ENCODE peak calls at places on chromosome 16, in seven cellular contexts. E, M, S, H, L, D and C are unnamed samples.

GRCh38 chr16:77273-77806 is 685 bp upstream of the MPG start:
- DNase-seq in M (peak; percentile 85), E (peak; percentile 83), H (peak; percentile 71), L (peak; percentile 42), D (peak; percentile 78), S (peak; percentile 71), C (peak; percentile 54)

GRCh38 chr16:676565-677297 is 1.3 kb downstream of the RHBDL1 start:
- DNase-seq in E (no peak), S (no peak), M (no peak), H (no peak), D (no peak), L (no peak), C (no peak)

GRCh38 chr16:75798714-75799113 is 72.4 kb upstream of the CPHXL start:
- DNase-seq in H (no peak), L (no peak), M (no peak), D (no peak), E (no peak), S (no peak), C (no peak)

GRCh38 chr16:50209548-50210265 is 56.6 kb downstream of the TENT4B start:
- DNase-seq in D (no peak), S (no peak), E (no peak), L (no peak), H (peak; percentile 41), M (no peak), C (no peak)

GRCh38 chr16:75502916-75503605 is 7.8 kb upstream of the CHST6 start:
- DNase-seq in L (no peak), H (no peak), S (no peak), M (no peak), E (no peak), D (no peak), C (no peak)

GRCh38 chr16:78444-79145 is 570 bp downstream of the MPG start:
- DNase-seq in E (peak; percentile 63), S (peak; percentile 46), L (peak; percentile 53), D (peak; percentile 69), M (peak; percentile 60), H (no peak), C (peak; percentile 46)

GRCh38 chr16:8961811-8962390 is 1.8 kb downstream of the USP7 start:
- DNase-seq in H (no peak), E (no peak), D (peak; percentile 6), S (no peak), L (no peak), M (no peak), C (no peak)

GRCh38 chr16:78770353-78771091 is 671.1 kb downstream of the WWOX start:
- DNase-seq in M (no peak), S (peak; percentile 6), L (peak; percentile 51), H (peak; percentile 89), E (peak; percentile 54), D (no peak), C (no peak)

GRCh38 chr16:88731699-88732098 is 25.4 kb downstream of the CTU2 start:
- DNase-seq in H (no peak), M (no peak), S (no peak), L (no peak), E (no peak), D (no peak), C (no peak)

GRCh38 chr16:46801428-46802049 is 29.4 kb downstream of the C16orf87 start:
- DNase-seq in S (peak; percentile 13), E (peak; percentile 42), L (no peak), M (peak; percentile 43), H (no peak), D (peak; percentile 41), C (peak; percentile 41)

GRCh38 chr16:7615565-7615964 is 282.9 kb downstream of the RBFOX1 start:
- DNase-seq in L (no peak), M (no peak), E (no peak), D (no peak), S (no peak), H (no peak), C (no peak)

GRCh38 chr16:29925173-29925804 is 737 bp downstream of the KCTD13 start:
- DNase-seq in L (no peak), S (no peak), D (peak; percentile 16), E (no peak), M (no peak), H (no peak), C (no peak)

GRCh38 chr16:71914802-71915201 is 19.5 kb downstream of the IST1 start:
- DNase-seq in D (no peak), E (no peak), M (no peak), L (no peak), S (no peak), H (no peak), C (no peak)

GRCh38 chr16:7548796-7549318 is 216.2 kb downstream of the RBFOX1 start:
- DNase-seq in M (no peak), D (no peak), H (no peak), S (no peak), L (no peak), E (no peak), C (no peak)

GRCh38 chr16:53922805-53923645 is 219.1 kb downstream of the FTO start:
- DNase-seq in L (no peak), E (peak; percentile 38), H (no peak), D (no peak), M (no peak), S (no peak), C (peak; percentile 28)

DNA sequence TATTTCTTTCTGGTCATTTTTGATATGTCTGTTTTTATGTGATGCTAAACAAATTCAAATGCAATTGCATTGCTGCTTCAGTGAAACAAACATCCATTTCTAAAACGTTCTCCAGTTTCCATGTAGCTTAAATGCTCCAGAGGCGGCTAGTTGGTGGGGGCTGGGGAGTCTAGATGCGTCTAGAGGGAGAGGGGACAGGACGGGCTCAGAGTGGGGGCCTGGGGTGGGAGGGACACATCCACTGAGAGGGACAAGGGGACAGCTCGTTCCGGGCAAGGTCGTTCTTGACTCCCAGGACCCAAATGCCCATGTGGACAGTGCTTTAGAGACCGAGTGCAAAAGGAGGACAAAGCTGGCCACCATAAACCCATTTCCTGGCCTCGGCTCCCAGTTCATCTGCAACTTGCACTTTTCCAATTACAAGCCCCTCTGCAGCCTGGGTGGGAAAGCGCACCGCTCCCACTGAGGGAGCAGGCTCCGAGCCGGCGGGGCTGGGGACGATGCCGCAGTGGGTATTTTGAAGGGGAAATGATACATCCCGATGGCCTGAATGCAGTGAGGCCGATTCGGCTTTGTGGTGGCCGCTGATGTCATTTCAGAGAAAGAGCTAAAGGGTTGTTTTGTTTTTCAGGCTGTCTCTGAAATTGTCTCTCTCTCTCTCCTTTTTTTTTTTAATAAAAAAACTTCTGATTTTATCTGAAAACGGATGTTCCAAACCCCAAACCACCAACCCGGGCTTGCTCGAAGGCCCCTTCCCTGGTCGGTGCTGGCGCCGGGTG is 102.5 kb downstream of the FOXL1 start:
- DNase-seq in M (peak; percentile 80), E (peak; percentile 51), D (peak; percentile 14), L (no peak), S (no peak), H (no peak), C (peak; percentile 69)
- TF ChIP-seq CTCF in M (no peak), E (no peak), D (no peak), L (no peak), S (no peak), H (no peak), C (no peak)

GRCh38 chr16:69848635-69849545 is 86.8 kb downstream of the WWP2 start:
- DNase-seq in L (peak; percentile 91), D (peak; percentile 96), S (peak; percentile 93), H (no peak), M (peak; percentile 92), E (peak; percentile 91), C (peak; percentile 92)
- TF ChIP-seq CTCF in L (no peak), D (peak; percentile 22), S (peak; percentile 34), H (no peak), M (peak; percentile 11), E (peak; percentile 4), C (peak; percentile 17)

GRCh38 chr16:70380919-70381603 is 34.4 kb downstream of the DDX19A start:
- DNase-seq in D (peak; percentile 96), M (peak; percentile 94), S (peak; percentile 96), L (peak; percentile 96), H (peak; percentile 99), E (peak; percentile 98), C (peak; percentile 97)
- TF ChIP-seq CTCF in D (peak; percentile 33), M (no peak), S (peak; percentile 38), L (peak; percentile 28), H (peak; percentile 46), E (peak; percentile 38), C (peak; percentile 33)

DNA sequence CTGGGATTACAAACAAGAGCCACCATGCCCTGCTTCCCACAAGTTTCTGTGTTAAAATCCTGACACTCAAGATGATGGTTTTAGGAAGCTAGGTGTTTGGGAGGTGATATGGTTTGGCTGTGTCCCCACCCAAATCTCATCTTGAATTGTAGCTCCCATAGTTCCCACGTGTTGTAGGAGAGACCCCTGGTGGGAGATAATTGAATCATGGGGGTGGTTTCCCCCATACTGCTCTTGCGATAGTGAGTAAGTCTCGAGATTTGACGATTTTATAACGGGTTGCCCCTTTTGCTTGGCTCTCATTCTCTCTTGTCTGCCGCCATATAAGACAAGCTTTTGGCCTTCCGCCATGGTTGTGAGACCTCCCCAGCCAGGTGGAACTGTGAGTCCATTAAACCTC is 17.2 kb upstream of the SMG1 start:
- DNase-seq in M (no peak), H (no peak), S (no peak), L (no peak), E (no peak), D (no peak), C (no peak)
- TF ChIP-seq CTCF in M (no peak), H (no peak), S (no peak), L (no peak), E (no peak), D (no peak), C (no peak)

GRCh38 chr16:61148930-61149329 is 887.3 kb downstream of the CDH8 start:
- DNase-seq in E (no peak), D (no peak), S (no peak), L (no peak), H (no peak), M (no peak), C (no peak)
- TF ChIP-seq CTCF in E (no peak), D (no peak), S (no peak), L (no peak), H (peak; percentile 58), M (no peak), C (no peak)